ENCODE peak calls at places on chromosome 1, in seven cellular contexts. L is kidney; J is stimulated activated CD8-positive, alpha-beta memory T cell treated with anti-CD3 and anti-CD28 coated beads, Interleukin-2, amount 100 ng/mL, for 48 hours; V is naive thymus-derived CD4-positive, alpha-beta T cell; X is NCI-H345; B is RWPE2; U is HEK293T. I is an unnamed sample.
A peak's percentile ranks its signal among the peaks of the same experiment; 100 is the strongest.

GRCh38 chr1:23051510-23051909 is 32.2 kb downstream of the KDM1A start:
- DNase-seq in L (no peak), J (no peak), V (no peak), X (no peak), B (no peak), U (no peak), I (no peak)

GRCh38 chr1:162016616-162017015 is 7.1 kb downstream of the OLFML2B start:
- DNase-seq in L (no peak), J (no peak), V (no peak), X (no peak), B (no peak), U (no peak), I (no peak)

GRCh38 chr1:36327421-36328087 is 4.1 kb upstream of the EVA1B start:
- DNase-seq in L (peak; percentile 70), J (no peak), V (no peak), X (no peak), B (no peak), U (no peak), I (peak; percentile 58)

GRCh38 chr1:200405273-200405672 is 4.6 kb downstream of the ZNF281 start:
- DNase-seq in L (no peak), J (no peak), V (no peak), X (no peak), B (no peak), U (no peak), I (no peak)

GRCh38 chr1:17909634-17910033 is 154.5 kb downstream of the ACTL8 start:
- DNase-seq in L (no peak), J (no peak), V (no peak), X (no peak), B (no peak), U (peak; percentile 45), I (no peak)

GRCh38 chr1:2378956-2379732 is 12.2 kb downstream of the MORN1 start:
- DNase-seq in L (peak; percentile 37), J (no peak), V (no peak), X (no peak), B (peak; percentile 34), U (no peak), I (no peak)

GRCh38 chr1:24090736-24091135 is 21.2 kb downstream of the MYOM3 start:
- DNase-seq in L (peak; percentile 53), J (no peak), V (no peak), X (no peak), B (no peak), U (no peak), I (no peak)

GRCh38 chr1:91856996-91857395 is 29.0 kb downstream of the TGFBR3 start:
- DNase-seq in L (no peak), J (no peak), V (no peak), X (no peak), B (no peak), U (no peak), I (no peak)

GRCh38 chr1:240027059-240027462 is 64.6 kb upstream of the FMN2 start:
- DNase-seq in L (no peak), J (no peak), V (no peak), X (peak; percentile 63), B (no peak), U (peak; percentile 77), I (peak; percentile 20)

GRCh38 chr1:119674110-119674509 is 26.0 kb upstream of the ZNF697 start:
- DNase-seq in L (no peak), J (no peak), V (no peak), X (no peak), B (no peak), U (no peak), I (no peak)

GRCh38 chr1:109761227-109762038 is 2.3 kb downstream of the EPS8L3 start:
- DNase-seq in L (peak; percentile 59), J (no peak), V (no peak), X (no peak), B (peak; percentile 41), U (no peak), I (no peak)

GRCh38 chr1:13965770-13966398 is 265.9 kb downstream of the PRDM2 start:
- DNase-seq in L (no peak), J (no peak), V (no peak), X (peak; percentile 84), B (no peak), U (peak; percentile 68), I (peak; percentile 93)

GRCh38 chr1:59477286-59477685 is 180.4 kb downstream of the FGGY start:
- DNase-seq in L (no peak), J (peak; percentile 55), V (no peak), X (no peak), B (no peak), U (no peak), I (no peak)

GRCh38 chr1:230684146-230684545 is 29.8 kb downstream of the AGT start:
- DNase-seq in L (no peak), J (no peak), V (no peak), X (no peak), B (no peak), U (no peak), I (no peak)

GRCh38 chr1:44881011-44881632 is 38.1 kb upstream of the PTCH2 start:
- DNase-seq in L (no peak), J (no peak), V (no peak), X (no peak), B (no peak), U (no peak), I (no peak)

GRCh38 chr1:56911539-56911938 is 54.3 kb downstream of the C8B start:
- DNase-seq in L (no peak), J (no peak), V (no peak), X (no peak), B (no peak), U (no peak), I (no peak)

GRCh38 chr1:70896224-70896623 is 151.4 kb downstream of the PTGER3 start:
- DNase-seq in L (no peak), J (no peak), V (no peak), X (no peak), B (no peak), U (no peak), I (no peak)

GRCh38 chr1:51518033-51518729 is 885 bp downstream of the EPS15 start:
- DNase-seq in L (peak; percentile 78), J (no peak), V (peak; percentile 28), X (peak; percentile 63), B (no peak), U (peak; percentile 20), I (peak; percentile 66)

GRCh38 chr1:235077571-235078479 is 50.8 kb downstream of the TOMM20 start:
- DNase-seq in L (peak; percentile 76), J (peak; percentile 40), V (no peak), X (no peak), B (no peak), U (no peak), I (no peak)

GRCh38 chr1:148354284-148354869 is 128.7 kb downstream of the PPIAL4G start:
- DNase-seq in L (no peak), J (no peak), V (no peak), X (no peak), B (no peak), U (no peak), I (no peak)

GRCh38 chr1:966135-966602 is at the start of gene PLEKHN1:
- DNase-seq in L (no peak), J (peak; percentile 34), V (no peak), X (no peak), B (no peak), U (no peak), I (no peak)

GRCh38 chr1:222829868-222830267 is 15.0 kb downstream of the DISP1 start:
- DNase-seq in L (no peak), J (no peak), V (no peak), X (no peak), B (no peak), U (no peak), I (no peak)

GRCh38 chr1:20069932-20070331 is at the start of gene PLA2G5:
- DNase-seq in L (peak; percentile 77), J (no peak), V (no peak), X (no peak), B (no peak), U (no peak), I (no peak)

GRCh38 chr1:174700314-174700713 is 252.6 kb downstream of the GPR52 start:
- DNase-seq in L (no peak), J (no peak), V (no peak), X (no peak), B (no peak), U (no peak), I (no peak)

GRCh38 chr1:42730988-42731387 is 9.0 kb downstream of the CLDN19 start:
- DNase-seq in L (no peak), J (peak; percentile 30), V (no peak), X (no peak), B (no peak), U (no peak), I (no peak)

GRCh38 chr1:187203257-187203656 is 374.5 kb downstream of the PLA2G4A start:
- DNase-seq in L (no peak), J (no peak), V (no peak), X (no peak), B (no peak), U (no peak), I (no peak)

GRCh38 chr1:183318433-183318832 is 99.7 kb downstream of the NMNAT2 start:
- DNase-seq in L (peak; percentile 89), J (no peak), V (no peak), X (no peak), B (no peak), U (no peak), I (no peak)

GRCh38 chr1:100009458-100009857 is 39.7 kb downstream of the SLC35A3 start:
- DNase-seq in L (no peak), J (no peak), V (no peak), X (no peak), B (no peak), U (no peak), I (no peak)

GRCh38 chr1:10755977-10756521 is 40.4 kb downstream of the CASZ1 start:
- DNase-seq in L (peak; percentile 92), J (peak; percentile 30), V (peak; percentile 73), X (peak; percentile 61), B (no peak), U (peak; percentile 42), I (peak; percentile 96)

GRCh38 chr1:150061632-150062101 is 5.9 kb upstream of the VPS45 start:
- DNase-seq in L (no peak), J (no peak), V (no peak), X (no peak), B (no peak), U (no peak), I (no peak)

GRCh38 chr1:62991152-62991551 is 207.2 kb downstream of the ATG4C start:
- DNase-seq in L (no peak), J (no peak), V (no peak), X (peak; percentile 27), B (no peak), U (no peak), I (no peak)

GRCh38 chr1:113784104-113784779 is 25.0 kb upstream of the PHTF1 start:
- DNase-seq in L (no peak), J (no peak), V (no peak), X (no peak), B (no peak), U (no peak), I (no peak)